ENCODE peak calls at places on chromosomes 16 and 17, in eight cellular contexts. J is adipocyte; Y is fibroblast of lung; T is NCI-H446; B is activated CD8-positive, alpha-beta T cell treated with anti-CD3 and anti-CD28 coated beads for 36 hours; D is activated CD8-positive, alpha-beta memory T cell treated with anti-CD3 and anti-CD28 coated beads for 48 hours; O is COR-L47; V is caudate nucleus. X is an unnamed sample.

GRCh38 chr16:55240933-55241332 is 83.1 kb upstream of the IRX6 start:
- DNase-seq in T (no peak), B (no peak), Y (no peak), D (no peak), V (no peak), J (no peak), O (peak; percentile 37), X (no peak)

GRCh38 chr17:27217631-27218030 is 76.3 kb upstream of the WSB1 start:
- DNase-seq in V (no peak), T (no peak), J (no peak), B (no peak), D (no peak), Y (no peak), O (no peak), X (no peak)

GRCh38 chr17:7479389-7480192 is at the start of gene ZBTB4:
- DNase-seq in D (peak; percentile 23), T (no peak), V (peak; percentile 55), J (peak; percentile 79), B (peak; percentile 63), O (no peak), Y (peak; percentile 28), X (no peak)

GRCh38 chr17:66954632-66955031 is 9.9 kb upstream of the CACNG4 start:
- DNase-seq in D (no peak), O (no peak), J (no peak), Y (no peak), B (no peak), T (no peak), V (no peak), X (no peak)

GRCh38 chr16:86318119-86318518 is 192.2 kb upstream of the FOXF1 start:
- DNase-seq in Y (no peak), T (no peak), D (no peak), J (no peak), V (no peak), B (no peak), O (no peak), X (no peak)

GRCh38 chr17:72397687-72398086 is 276.9 kb downstream of the SOX9 start:
- DNase-seq in B (no peak), O (no peak), T (no peak), Y (peak; percentile 47), D (no peak), J (no peak), V (no peak), X (no peak)

GRCh38 chr17:78665952-78666920 is 89.0 kb upstream of the DNAH17 start:
- DNase-seq in Y (no peak), T (no peak), J (peak; percentile 19), V (no peak), B (peak; percentile 80), O (no peak), D (no peak), X (no peak)

GRCh38 chr17:50891577-50891989 is 25.4 kb upstream of the TOB1 start:
- DNase-seq in Y (no peak), T (no peak), V (no peak), O (no peak), B (no peak), D (no peak), J (no peak), X (no peak)

GRCh38 chr17:44561237-44561623 is 3.9 kb downstream of the FZD2 start:
- DNase-seq in Y (no peak), D (no peak), O (no peak), T (no peak), J (no peak), V (no peak), B (no peak), X (no peak)

GRCh38 chr16:78505544-78506371 is 406.3 kb downstream of the WWOX start:
- DNase-seq in T (no peak), B (no peak), O (no peak), J (no peak), D (no peak), Y (peak; percentile 67), V (peak; percentile 80), X (peak; percentile 62)

GRCh38 chr16:66382171-66382965 is 15.9 kb downstream of the CDH5 start:
- DNase-seq in J (peak; percentile 25), O (no peak), T (no peak), D (no peak), Y (peak; percentile 21), B (no peak), V (no peak), X (no peak)

GRCh38 chr16:65846210-65846602 is 520.3 kb upstream of the CDH5 start:
- DNase-seq in O (no peak), D (no peak), T (no peak), V (no peak), Y (no peak), B (no peak), J (peak; percentile 5), X (no peak)

GRCh38 chr17:68498479-68499326 is 13.5 kb upstream of the PRKAR1A start:
- DNase-seq in D (no peak), B (no peak), Y (no peak), O (no peak), V (no peak), J (no peak), T (no peak), X (no peak)

GRCh38 chr17:79737922-79738578 is 7.3 kb downstream of the ENPP7 start:
- DNase-seq in J (no peak), V (no peak), O (no peak), T (no peak), B (no peak), D (no peak), Y (no peak), X (no peak)

GRCh38 chr17:66426397-66427033 is 124.1 kb downstream of the PRKCA start:
- DNase-seq in D (no peak), T (no peak), Y (peak; percentile 18), J (no peak), B (peak; percentile 61), O (peak; percentile 18), V (no peak), X (no peak)

GRCh38 chr17:45425125-45425983 is 7.3 kb downstream of the ARHGAP27 start:
- DNase-seq in B (no peak), V (no peak), J (peak; percentile 66), D (no peak), T (no peak), O (peak; percentile 68), Y (peak; percentile 62), X (no peak)

GRCh38 chr17:37848690-37849616 is 75.3 kb upstream of the TBC1D3K start:
- DNase-seq in V (no peak), D (no peak), O (no peak), Y (peak; percentile 74), J (peak; percentile 28), T (no peak), B (peak; percentile 54), X (no peak)

GRCh38 chr16:1534021-1535020 is 855 bp downstream of the TMEM204 start:
- DNase-seq in D (no peak), O (no peak), V (no peak), T (no peak), Y (peak; percentile 13), J (peak; percentile 60), B (peak; percentile 34), X (no peak)

GRCh38 chr16:50438041-50438437 is 69.3 kb upstream of the BRD7 start:
- DNase-seq in O (no peak), D (no peak), Y (no peak), J (no peak), T (no peak), V (no peak), B (no peak), X (no peak)

GRCh38 chr17:20926532-20926931 is 116.3 kb downstream of the USP22 start:
- DNase-seq in O (no peak), B (no peak), J (peak; percentile 69), Y (peak; percentile 50), T (no peak), D (no peak), V (no peak), X (no peak)

GRCh38 chr17:19713462-19713861 is 2.9 kb downstream of the SLC47A2 start:
- DNase-seq in Y (no peak), T (no peak), B (no peak), J (no peak), V (no peak), O (no peak), D (no peak), X (no peak)